ENCODE peak calls at places on chromosomes 6 and 20, in four cellular contexts. I is naive thymus-derived CD8-positive, alpha-beta T cell; P is EL; Y is ovary. N is an unnamed sample.

GRCh38 chr6:21856096-21856825 is 262.7 kb downstream of the SOX4 start:
- DNase-seq in I (no peak), P (peak; percentile 62), Y (no peak), N (no peak)

GRCh38 chr6:151807513-151808330 is at the start of gene ESR1:
- DNase-seq in I (no peak), P (peak; percentile 13), Y (peak; percentile 32), N (peak; percentile 69)

GRCh38 chr6:112231609-112232060 is 22.7 kb downstream of the LAMA4 start:
- DNase-seq in I (no peak), P (peak; percentile 44), Y (no peak), N (no peak)

GRCh38 chr6:150567360-150567759 is 32.3 kb upstream of the PLEKHG1 start:
- DNase-seq in I (no peak), P (no peak), Y (no peak), N (no peak)

GRCh38 chr20:20070871-20071726 is 18.8 kb downstream of the CFAP61 start:
- DNase-seq in I (no peak), P (no peak), Y (no peak), N (no peak)

GRCh38 chr20:14521436-14521835 is 184.0 kb upstream of the FLRT3 start:
- DNase-seq in I (no peak), P (no peak), Y (no peak), N (no peak)

GRCh38 chr6:3566812-3567211 is 110.0 kb upstream of the SLC22A23 start:
- DNase-seq in I (no peak), P (peak; percentile 52), Y (no peak), N (no peak)

GRCh38 chr6:110551088-110551487 is 74.7 kb upstream of the SLC22A16 start:
- DNase-seq in I (no peak), P (no peak), Y (no peak), N (no peak)

GRCh38 chr6:161414180-161414579 is 140.3 kb upstream of the AGPAT4 start:
- DNase-seq in I (no peak), P (no peak), Y (no peak), N (peak; percentile 50)

GRCh38 chr6:68638225-68638900 is 3.3 kb downstream of the ADGRB3 start:
- DNase-seq in I (no peak), P (peak; percentile 11), Y (no peak), N (no peak)

GRCh38 chr6:48766349-48766748 is 655.4 kb upstream of the PTCHD4 start:
- DNase-seq in I (no peak), P (peak; percentile 67), Y (no peak), N (no peak)

GRCh38 chr6:166736606-166737005 is 109.6 kb upstream of the RPS6KA2 start:
- DNase-seq in I (no peak), P (peak; percentile 68), Y (no peak), N (no peak)

GRCh38 chr6:129957941-129958898 is 60.2 kb upstream of the L3MBTL3 start:
- DNase-seq in I (peak; percentile 63), P (no peak), Y (no peak), N (no peak)

N was measured in right cardiac atrium.